ENCODE peak calls at places on chromosomes 11 and 22, in eight cellular contexts. H is central memory CD4-positive, alpha-beta T cell; M is activated CD8-positive, alpha-beta T cell treated with anti-CD3 and anti-CD28 coated beads for 36 hours; L is non-pigmented ciliary epithelial cell; Q is stomach; X is fibroblast of mammary gland; S is smooth muscle cell of the brain vasculature; V is activated T-helper 1 cell treated with anti-CD3 and anti-CD28 coated beads, Interleukin-12 subunit alpha, Interleukin-12 subunit beta, Interleukin-2, Interleukin-4 antibody, amounts not matched to agents 30 ng/mL and 10 ng/mL and 1 ng/mL, durations not matched to agents 14 hours and 24 hours and 36 hours. P is an unnamed sample.

GRCh38 chr22:36351921-36352774 is 35.6 kb downstream of the MYH9 start:
- DNase-seq in H (no peak), M (no peak), L (no peak), Q (peak), X (peak), S (no peak), V (no peak), P (no peak)

GRCh38 chr11:2108675-2109481 is 30.3 kb downstream of the IGF2 start:
- DNase-seq in H (no peak), M (no peak), L (no peak), Q (no peak), X (no peak), S (no peak), V (no peak), P (no peak)

GRCh38 chr11:130260735-130261134 is 54.0 kb downstream of the ZBTB44 start:
- DNase-seq in H (no peak), M (no peak), L (no peak), Q (no peak), X (no peak), S (no peak), V (no peak), P (no peak)

GRCh38 chr22:23500508-23501208 is 79.4 kb downstream of the IGLL1 start:
- DNase-seq in H (no peak), M (no peak), L (no peak), Q (no peak), X (no peak), S (no peak), V (no peak), P (no peak)

GRCh38 chr11:63683133-63683991 is 2.1 kb downstream of the RTN3 start:
- DNase-seq in H (no peak), M (no peak), L (no peak), Q (no peak), X (peak), S (no peak), V (no peak), P (peak)

GRCh38 chr11:65606876-65607613 is 7.0 kb downstream of the MAP3K11 start:
- DNase-seq in H (no peak), M (no peak), L (peak), Q (peak), X (peak), S (peak), V (no peak), P (peak)

GRCh38 chr11:26028294-26028954 is 303.5 kb upstream of the ANO3 start:
- DNase-seq in H (no peak), M (no peak), L (peak), Q (no peak), X (peak), S (peak), V (no peak), P (peak)

GRCh38 chr22:36052505-36052941 is 23.9 kb upstream of the RBFOX2 start:
- DNase-seq in H (no peak), M (peak), L (no peak), Q (peak), X (peak), S (no peak), V (no peak), P (no peak)

GRCh38 chr11:26623076-26623666 is 51.1 kb upstream of the MUC15 start:
- DNase-seq in H (no peak), M (no peak), L (no peak), Q (no peak), X (peak), S (no peak), V (no peak), P (peak)

GRCh38 chr11:62974848-62975522 is 9.8 kb downstream of the SLC22A6 start:
- DNase-seq in H (no peak), M (peak), L (no peak), Q (peak), X (no peak), S (no peak), V (no peak), P (no peak)

GRCh38 chr22:29117799-29118477 is 45.1 kb downstream of the KREMEN1 start:
- DNase-seq in H (no peak), M (no peak), L (no peak), Q (no peak), X (peak), S (no peak), V (no peak), P (no peak)

GRCh38 chr22:45645526-45646414 is 25.9 kb upstream of the ATXN10 start:
- DNase-seq in H (peak), M (peak), L (no peak), Q (peak), X (peak), S (no peak), V (peak), P (peak)

GRCh38 chr11:76203937-76204336 is 2.4 kb downstream of the WNT11 start:
- DNase-seq in H (no peak), M (no peak), L (no peak), Q (no peak), X (no peak), S (no peak), V (no peak), P (no peak)

GRCh38 chr11:25734592-25735211 is 597.2 kb upstream of the ANO3 start:
- DNase-seq in H (no peak), M (no peak), L (peak), Q (no peak), X (peak), S (no peak), V (no peak), P (peak)

GRCh38 chr22:30290679-30291333 is 1.5 kb upstream of the CASTOR1 start:
- DNase-seq in H (no peak), M (no peak), L (no peak), Q (peak), X (peak), S (peak), V (no peak), P (peak)

GRCh38 chr11:105167244-105167643 is 27.7 kb upstream of the CARD18 start:
- DNase-seq in H (no peak), M (no peak), L (no peak), Q (no peak), X (no peak), S (no peak), V (no peak), P (no peak)

GRCh38 chr11:103628121-103628520 is 408.3 kb upstream of the DDI1 start:
- DNase-seq in H (no peak), M (no peak), L (no peak), Q (no peak), X (no peak), S (no peak), V (no peak), P (no peak)

GRCh38 chr11:69949327-69949726 is 128.8 kb upstream of the ANO1 start:
- DNase-seq in H (no peak), M (no peak), L (peak), Q (peak), X (peak), S (peak), V (no peak), P (peak)

GRCh38 chr22:42933783-42934144 is 76.7 kb upstream of the ARFGAP3 start:
- DNase-seq in H (no peak), M (no peak), L (peak), Q (no peak), X (peak), S (peak), V (no peak), P (peak)

GRCh38 chr11:62881579-62882427 is 1.1 kb downstream of the SLC3A2 start:
- DNase-seq in H (peak), M (peak), L (peak), Q (peak), X (peak), S (peak), V (peak), P (peak)

GRCh38 chr22:32780726-32781310 is 20.7 kb upstream of the TIMP3 start:
- DNase-seq in H (no peak), M (no peak), L (no peak), Q (no peak), X (no peak), S (no peak), V (no peak), P (no peak)

GRCh38 chr11:73333626-73334199 is 25.6 kb downstream of the ARHGEF17 start:
- DNase-seq in H (no peak), M (no peak), L (no peak), Q (no peak), X (peak), S (no peak), V (no peak), P (no peak)

GRCh38 chr11:28038775-28039174 is 69.2 kb downstream of the KIF18A start:
- DNase-seq in H (no peak), M (no peak), L (no peak), Q (no peak), X (no peak), S (no peak), V (no peak), P (no peak)

GRCh38 chr22:20187777-20188566 is 37.1 kb upstream of the CCDC188 start:
- DNase-seq in H (no peak), M (no peak), L (no peak), Q (no peak), X (no peak), S (no peak), V (no peak), P (no peak)

GRCh38 chr11:118142809-118143208 is 9.8 kb downstream of the SCN4B start:
- DNase-seq in H (no peak), M (peak), L (no peak), Q (no peak), X (no peak), S (no peak), V (no peak), P (no peak)

GRCh38 chr11:60370811-60371297 is 7.5 kb upstream of the MS4A7 start:
- DNase-seq in H (no peak), M (no peak), L (no peak), Q (no peak), X (no peak), S (no peak), V (no peak), P (no peak)

GRCh38 chr22:40922484-40923303 is 28.5 kb upstream of the RBX1 start:
- DNase-seq in H (peak), M (peak), L (peak), Q (no peak), X (peak), S (peak), V (peak), P (peak)

GRCh38 chr11:118052581-118053206 is 24.2 kb upstream of the TMPRSS4 start:
- DNase-seq in H (no peak), M (no peak), L (no peak), Q (peak), X (no peak), S (no peak), V (no peak), P (no peak)

GRCh38 chr11:33617672-33618362 is 82.8 kb downstream of the C11orf91 start:
- DNase-seq in H (no peak), M (no peak), L (no peak), Q (no peak), X (no peak), S (no peak), V (no peak), P (no peak)

GRCh38 chr11:15770798-15771414 is 585.4 kb downstream of the SOX6 start:
- DNase-seq in H (no peak), M (peak), L (no peak), Q (peak), X (peak), S (no peak), V (no peak), P (peak)

GRCh38 chr22:17990167-17990566 is 34.2 kb downstream of the MICAL3 start:
- DNase-seq in H (no peak), M (no peak), L (no peak), Q (no peak), X (no peak), S (no peak), V (no peak), P (no peak)

GRCh38 chr22:36461665-36462474 is 19.6 kb downstream of the TXN2 start:
- DNase-seq in H (no peak), M (no peak), L (no peak), Q (no peak), X (peak), S (no peak), V (no peak), P (peak)

GRCh38 chr11:77151804-77152513 is 23.9 kb downstream of the MYO7A start:
- DNase-seq in H (peak), M (peak), L (no peak), Q (no peak), X (peak), S (no peak), V (peak), P (peak)

GRCh38 chr22:29528144-29528543 is 25.4 kb downstream of the THOC5 start:
- DNase-seq in H (no peak), M (no peak), L (no peak), Q (no peak), X (no peak), S (no peak), V (no peak), P (no peak)

GRCh38 chr22:37473437-37473946 is 12.7 kb downstream of the MFNG start:
- DNase-seq in H (no peak), M (no peak), L (no peak), Q (no peak), X (no peak), S (no peak), V (no peak), P (no peak)